ENCODE peak calls at places on chromosomes 1 and 21, in six cellular contexts. R is neural crest cell; E is pancreas; I is GM20000; J is activated CD4-positive, alpha-beta T cell treated with anti-CD3 and anti-CD28 coated beads, Interleukin-2, amount 50 U/mL, for 24 hours; B is Kasumi-1. G is an unnamed sample.

GRCh38 chr1:47374501-47374900 is 40.9 kb downstream of the CMPK1 start:
- DNase-seq in I (no peak), B (no peak), E (no peak), R (no peak), J (no peak), G (no peak)

GRCh38 chr1:84146375-84147032 is 2.4 kb downstream of the PRKACB start:
- DNase-seq in J (no peak), I (no peak), B (no peak), E (no peak), R (no peak), G (no peak)

GRCh38 chr21:37244506-37245083 is 22.5 kb downstream of the VPS26C start:
- DNase-seq in B (no peak), R (no peak), I (no peak), J (no peak), E (no peak), G (no peak)

GRCh38 chr1:32426489-32427255 is 32.4 kb upstream of the BSDC1 start:
- DNase-seq in I (no peak), R (no peak), E (no peak), B (no peak), J (no peak), G (no peak)

GRCh38 chr1:8113257-8114220 is 87.4 kb upstream of the ERRFI1 start:
- DNase-seq in R (peak), B (no peak), I (no peak), J (no peak), E (no peak), G (peak)

GRCh38 chr1:17289756-17290155 is 18.2 kb upstream of the PADI4 start:
- DNase-seq in I (no peak), E (no peak), R (no peak), B (no peak), J (no peak), G (no peak)

GRCh38 chr21:38377165-38378093 is 120.6 kb downstream of the KCNJ15 start:
- DNase-seq in B (peak), R (no peak), I (no peak), J (no peak), E (no peak), G (no peak)

GRCh38 chr1:185679220-185679619 is 55.0 kb upstream of the HMCN1 start:
- DNase-seq in J (no peak), I (no peak), E (no peak), B (no peak), R (no peak), G (no peak)

GRCh38 chr1:223142795-223143759 is at the start of gene TLR5:
- DNase-seq in J (peak), I (peak), E (peak), B (peak), R (peak), G (peak)

GRCh38 chr1:194342484-194343262 is 1156.3 kb upstream of the B3GALT2 start:
- DNase-seq in I (no peak), J (no peak), R (no peak), B (no peak), E (no peak), G (peak)

GRCh38 chr21:15278279-15278678 is 213.5 kb upstream of the NRIP1 start:
- DNase-seq in J (no peak), R (no peak), B (no peak), E (no peak), I (no peak), G (no peak)

GRCh38 chr1:246365708-246366107 is 141.4 kb downstream of the SMYD3 start:
- DNase-seq in E (no peak), I (peak), J (no peak), B (no peak), R (no peak), G (peak)

GRCh38 chr1:202252271-202252670 is 58.7 kb downstream of the LGR6 start:
- DNase-seq in E (no peak), I (no peak), J (no peak), R (no peak), B (no peak), G (no peak)

GRCh38 chr1:7253988-7254587 is 468.8 kb downstream of the CAMTA1 start:
- DNase-seq in I (no peak), B (no peak), E (no peak), J (no peak), R (no peak), G (no peak)

GRCh38 chr21:46056450-46056903 is 41.4 kb upstream of the COL6A2 start:
- DNase-seq in R (no peak), E (peak), J (no peak), B (no peak), I (no peak), G (no peak)

GRCh38 chr1:201470581-201470980 is 1.6 kb upstream of the PHLDA3 start:
- DNase-seq in E (no peak), J (no peak), I (no peak), B (no peak), R (no peak), G (no peak)

GRCh38 chr1:151165281-151165737 is 393 bp downstream of the LYSMD1 start:
- DNase-seq in R (peak), I (no peak), E (peak), B (no peak), J (no peak), G (no peak)

GRCh38 chr1:60281360-60281932 is 207.9 kb upstream of the C1orf87 start:
- DNase-seq in I (peak), E (peak), B (peak), J (no peak), R (peak), G (peak)